ENCODE peak calls at places on chromosome 18, in seven cellular contexts. One of them, this sample, is unnamed.

GRCh38 chr18:7576685-7577084 is 9.6 kb downstream of the PTPRM start:
- DNase-seq in fibroblast of the aortic adventitia: peak; percentile 36
- DNase-seq in BE2C: no peak
- DNase-seq in AG04450: no peak
- DNase-seq in CD4-positive, CD25-positive, alpha-beta regulatory T cell: no peak
- DNase-seq in CD8-positive, alpha-beta memory T cell: no peak
- DNase-seq in HCT116: no peak
- DNase-seq in this sample: no peak

GRCh38 chr18:45384137-45384998 is 230.9 kb upstream of the SLC14A2 start:
- DNase-seq in fibroblast of the aortic adventitia: peak; percentile 58
- DNase-seq in BE2C: peak; percentile 28
- DNase-seq in AG04450: no peak
- DNase-seq in CD4-positive, CD25-positive, alpha-beta regulatory T cell: peak; percentile 53
- DNase-seq in CD8-positive, alpha-beta memory T cell: no peak
- DNase-seq in HCT116: peak; percentile 16
- DNase-seq in this sample: peak; percentile 61

GRCh38 chr18:5979971-5980457 is 84.7 kb upstream of the TMEM200C start:
- DNase-seq in fibroblast of the aortic adventitia: no peak
- DNase-seq in BE2C: no peak
- DNase-seq in AG04450: no peak
- DNase-seq in CD4-positive, CD25-positive, alpha-beta regulatory T cell: peak; percentile 2
- DNase-seq in CD8-positive, alpha-beta memory T cell: no peak
- DNase-seq in HCT116: no peak
- DNase-seq in this sample: no peak

GRCh38 chr18:9109523-9109922 is 7.0 kb downstream of the NDUFV2 start:
- DNase-seq in fibroblast of the aortic adventitia: peak; percentile 71
- DNase-seq in BE2C: no peak
- DNase-seq in AG04450: no peak
- DNase-seq in CD4-positive, CD25-positive, alpha-beta regulatory T cell: no peak
- DNase-seq in CD8-positive, alpha-beta memory T cell: no peak
- DNase-seq in HCT116: no peak
- DNase-seq in this sample: no peak

GRCh38 chr18:68454511-68455228 is 260.2 kb downstream of the TMX3 start:
- DNase-seq in fibroblast of the aortic adventitia: peak; percentile 82
- DNase-seq in BE2C: no peak
- DNase-seq in AG04450: peak; percentile 38
- DNase-seq in CD4-positive, CD25-positive, alpha-beta regulatory T cell: no peak
- DNase-seq in CD8-positive, alpha-beta memory T cell: no peak
- DNase-seq in HCT116: no peak
- DNase-seq in this sample: no peak

GRCh38 chr18:519019-519879 is 18.7 kb upstream of the COLEC12 start:
- DNase-seq in fibroblast of the aortic adventitia: peak; percentile 76
- DNase-seq in BE2C: no peak
- DNase-seq in AG04450: peak; percentile 29
- DNase-seq in CD4-positive, CD25-positive, alpha-beta regulatory T cell: no peak
- DNase-seq in CD8-positive, alpha-beta memory T cell: no peak
- DNase-seq in HCT116: no peak
- DNase-seq in this sample: peak; percentile 74

GRCh38 chr18:54787098-54787497 is 41.2 kb upstream of the RAB27B start:
- DNase-seq in fibroblast of the aortic adventitia: no peak
- DNase-seq in BE2C: no peak
- DNase-seq in AG04450: no peak
- DNase-seq in CD4-positive, CD25-positive, alpha-beta regulatory T cell: no peak
- DNase-seq in CD8-positive, alpha-beta memory T cell: no peak
- DNase-seq in HCT116: no peak
- DNase-seq in this sample: no peak

GRCh38 chr18:27763936-27764335 is 413.0 kb downstream of the CDH2 start:
- DNase-seq in fibroblast of the aortic adventitia: no peak
- DNase-seq in BE2C: no peak
- DNase-seq in AG04450: no peak
- DNase-seq in CD4-positive, CD25-positive, alpha-beta regulatory T cell: no peak
- DNase-seq in CD8-positive, alpha-beta memory T cell: no peak
- DNase-seq in HCT116: no peak
- DNase-seq in this sample: no peak

GRCh38 chr18:13520741-13521140 is 205.6 kb downstream of the FAM210A start:
- DNase-seq in fibroblast of the aortic adventitia: no peak
- DNase-seq in BE2C: no peak
- DNase-seq in AG04450: no peak
- DNase-seq in CD4-positive, CD25-positive, alpha-beta regulatory T cell: no peak
- DNase-seq in CD8-positive, alpha-beta memory T cell: no peak
- DNase-seq in HCT116: no peak
- DNase-seq in this sample: no peak
- H3K4me3 ChIP-seq in fibroblast of the aortic adventitia: no peak overlapping the region
- H3K4me3 ChIP-seq in BE2C: no peak overlapping the region
- H3K4me3 ChIP-seq in AG04450: no peak overlapping the region
- H3K4me3 ChIP-seq in CD4-positive, CD25-positive, alpha-beta regulatory T cell: no peak overlapping the region
- H3K4me3 ChIP-seq in CD8-positive, alpha-beta memory T cell: no peak overlapping the region
- H3K4me3 ChIP-seq in HCT116: no peak overlapping the region
- H3K4me3 ChIP-seq in this sample: no peak overlapping the region

DNA sequence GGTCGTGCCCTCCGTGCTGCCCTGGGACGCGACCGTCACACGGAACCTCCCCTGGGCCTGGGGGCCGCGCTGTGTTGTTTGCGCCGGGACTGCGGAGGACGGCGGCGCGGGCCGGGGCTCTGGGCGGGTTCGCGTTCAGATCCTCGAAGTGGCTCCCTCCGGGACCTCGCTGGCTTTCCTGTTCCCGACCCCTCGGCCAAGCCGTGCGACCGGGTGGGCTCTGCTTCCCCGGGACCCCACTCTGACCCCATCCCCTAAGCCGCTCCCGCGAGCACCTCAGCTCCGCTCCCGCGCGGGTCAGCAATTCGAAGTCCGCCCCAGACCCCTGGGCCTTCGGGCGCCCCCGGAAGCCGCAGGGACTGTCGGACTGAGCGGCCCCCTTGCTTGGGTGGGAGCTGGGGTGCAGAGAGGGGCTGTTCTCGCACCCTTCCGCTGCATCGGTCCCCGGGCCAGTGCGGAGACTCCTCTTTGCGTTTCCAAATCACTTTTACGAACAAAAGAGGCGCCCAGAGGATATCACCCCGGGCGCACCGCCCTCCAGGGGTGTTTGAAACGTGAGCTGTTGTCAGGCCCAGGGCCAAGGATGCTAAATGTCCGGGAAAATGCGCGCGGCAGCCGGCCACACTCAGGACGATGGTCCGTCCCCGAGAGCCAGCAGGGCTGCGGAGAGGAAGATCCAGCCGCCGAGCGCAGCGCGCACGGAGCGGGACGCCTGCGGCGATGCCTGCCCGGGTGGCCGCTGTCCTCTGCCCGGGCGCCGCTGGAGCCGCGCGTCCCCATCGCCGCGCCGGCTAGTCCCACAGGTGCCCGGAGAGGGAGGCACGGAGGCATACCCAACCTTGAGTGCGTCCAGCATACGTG is 73.5 kb downstream of the ZCCHC2 start:
- DNase-seq in fibroblast of the aortic adventitia: no peak
- DNase-seq in BE2C: no peak
- DNase-seq in AG04450: no peak
- DNase-seq in CD4-positive, CD25-positive, alpha-beta regulatory T cell: peak; percentile 26
- DNase-seq in CD8-positive, alpha-beta memory T cell: no peak
- DNase-seq in HCT116: no peak
- DNase-seq in this sample: no peak
- H3K4me3 ChIP-seq in fibroblast of the aortic adventitia: peak overlapping the region; percentile 39
- H3K4me3 ChIP-seq in BE2C: no peak overlapping the region
- H3K4me3 ChIP-seq in AG04450: peak overlapping the region; percentile 32
- H3K4me3 ChIP-seq in CD4-positive, CD25-positive, alpha-beta regulatory T cell: no peak overlapping the region
- H3K4me3 ChIP-seq in CD8-positive, alpha-beta memory T cell: no peak overlapping the region
- H3K4me3 ChIP-seq in HCT116: no peak overlapping the region
- H3K4me3 ChIP-seq in this sample: no peak overlapping the region

GRCh38 chr18:69885381-69885780 is 62.3 kb downstream of the CD226 start:
- DNase-seq in fibroblast of the aortic adventitia: no peak
- DNase-seq in BE2C: no peak
- DNase-seq in AG04450: no peak
- DNase-seq in CD4-positive, CD25-positive, alpha-beta regulatory T cell: no peak
- DNase-seq in CD8-positive, alpha-beta memory T cell: no peak
- DNase-seq in HCT116: no peak
- DNase-seq in this sample: no peak

GRCh38 chr18:69885841-69886531 is 61.7 kb downstream of the CD226 start:
- DNase-seq in fibroblast of the aortic adventitia: no peak
- DNase-seq in BE2C: no peak
- DNase-seq in AG04450: no peak
- DNase-seq in CD4-positive, CD25-positive, alpha-beta regulatory T cell: peak; percentile 81
- DNase-seq in CD8-positive, alpha-beta memory T cell: peak; percentile 14
- DNase-seq in HCT116: no peak
- DNase-seq in this sample: no peak

GRCh38 chr18:69883781-69884180 is 63.9 kb downstream of the CD226 start:
- DNase-seq in fibroblast of the aortic adventitia: no peak
- DNase-seq in BE2C: no peak
- DNase-seq in AG04450: no peak
- DNase-seq in CD4-positive, CD25-positive, alpha-beta regulatory T cell: no peak
- DNase-seq in CD8-positive, alpha-beta memory T cell: no peak
- DNase-seq in HCT116: no peak
- DNase-seq in this sample: no peak

GRCh38 chr18:69880083-69880482 is 67.6 kb downstream of the CD226 start:
- DNase-seq in fibroblast of the aortic adventitia: no peak
- DNase-seq in BE2C: no peak
- DNase-seq in AG04450: no peak
- DNase-seq in CD4-positive, CD25-positive, alpha-beta regulatory T cell: no peak
- DNase-seq in CD8-positive, alpha-beta memory T cell: no peak
- DNase-seq in HCT116: no peak
- DNase-seq in this sample: no peak

GRCh38 chr18:69882965-69883668 is 64.6 kb downstream of the CD226 start:
- DNase-seq in fibroblast of the aortic adventitia: no peak
- DNase-seq in BE2C: no peak
- DNase-seq in AG04450: no peak
- DNase-seq in CD4-positive, CD25-positive, alpha-beta regulatory T cell: no peak
- DNase-seq in CD8-positive, alpha-beta memory T cell: no peak
- DNase-seq in HCT116: no peak
- DNase-seq in this sample: no peak
- H3K4me3 ChIP-seq in fibroblast of the aortic adventitia: no peak overlapping the region
- H3K4me3 ChIP-seq in BE2C: no peak overlapping the region
- H3K4me3 ChIP-seq in AG04450: no peak overlapping the region
- H3K4me3 ChIP-seq in CD4-positive, CD25-positive, alpha-beta regulatory T cell: no peak overlapping the region
- H3K4me3 ChIP-seq in CD8-positive, alpha-beta memory T cell: no peak overlapping the region
- H3K4me3 ChIP-seq in HCT116: no peak overlapping the region
- H3K4me3 ChIP-seq in this sample: no peak overlapping the region

GRCh38 chr18:57833441-57834101 is 30.5 kb upstream of the ATP8B1 start:
- DNase-seq in fibroblast of the aortic adventitia: peak; percentile 57
- DNase-seq in BE2C: no peak
- DNase-seq in AG04450: no peak
- DNase-seq in CD4-positive, CD25-positive, alpha-beta regulatory T cell: peak; percentile 29
- DNase-seq in CD8-positive, alpha-beta memory T cell: no peak
- DNase-seq in HCT116: no peak
- DNase-seq in this sample: no peak
- H3K4me3 ChIP-seq in fibroblast of the aortic adventitia: no peak overlapping the region
- H3K4me3 ChIP-seq in BE2C: no peak overlapping the region
- H3K4me3 ChIP-seq in AG04450: no peak overlapping the region
- H3K4me3 ChIP-seq in CD4-positive, CD25-positive, alpha-beta regulatory T cell: peak overlapping the region; percentile 76
- H3K4me3 ChIP-seq in CD8-positive, alpha-beta memory T cell: peak overlapping the region; percentile 49
- H3K4me3 ChIP-seq in HCT116: no peak overlapping the region
- H3K4me3 ChIP-seq in this sample: no peak overlapping the region

GRCh38 chr18:23451011-23451410 is 2.1 kb upstream of the RIOK3 start:
- DNase-seq in fibroblast of the aortic adventitia: no peak
- DNase-seq in BE2C: no peak
- DNase-seq in AG04450: no peak
- DNase-seq in CD4-positive, CD25-positive, alpha-beta regulatory T cell: no peak
- DNase-seq in CD8-positive, alpha-beta memory T cell: no peak
- DNase-seq in HCT116: no peak
- DNase-seq in this sample: no peak

GRCh38 chr18:23451491-23451890 is 1.6 kb upstream of the RIOK3 start:
- DNase-seq in fibroblast of the aortic adventitia: no peak
- DNase-seq in BE2C: no peak
- DNase-seq in AG04450: no peak
- DNase-seq in CD4-positive, CD25-positive, alpha-beta regulatory T cell: no peak
- DNase-seq in CD8-positive, alpha-beta memory T cell: no peak
- DNase-seq in HCT116: no peak
- DNase-seq in this sample: no peak

GRCh38 chr18:23452728-23453656 is at the start of gene RIOK3:
- DNase-seq in fibroblast of the aortic adventitia: peak; percentile 89
- DNase-seq in BE2C: peak; percentile 91
- DNase-seq in AG04450: peak; percentile 71
- DNase-seq in CD4-positive, CD25-positive, alpha-beta regulatory T cell: peak; percentile 96
- DNase-seq in CD8-positive, alpha-beta memory T cell: peak; percentile 82
- DNase-seq in HCT116: peak; percentile 95
- DNase-seq in this sample: peak; percentile 98

GRCh38 chr18:23453657-23454011 is 547 bp downstream of the RIOK3 start:
- DNase-seq in fibroblast of the aortic adventitia: peak; percentile 73
- DNase-seq in BE2C: no peak
- DNase-seq in AG04450: no peak
- DNase-seq in CD4-positive, CD25-positive, alpha-beta regulatory T cell: peak; percentile 47
- DNase-seq in CD8-positive, alpha-beta memory T cell: no peak
- DNase-seq in HCT116: no peak
- DNase-seq in this sample: peak; percentile 17

DNA sequence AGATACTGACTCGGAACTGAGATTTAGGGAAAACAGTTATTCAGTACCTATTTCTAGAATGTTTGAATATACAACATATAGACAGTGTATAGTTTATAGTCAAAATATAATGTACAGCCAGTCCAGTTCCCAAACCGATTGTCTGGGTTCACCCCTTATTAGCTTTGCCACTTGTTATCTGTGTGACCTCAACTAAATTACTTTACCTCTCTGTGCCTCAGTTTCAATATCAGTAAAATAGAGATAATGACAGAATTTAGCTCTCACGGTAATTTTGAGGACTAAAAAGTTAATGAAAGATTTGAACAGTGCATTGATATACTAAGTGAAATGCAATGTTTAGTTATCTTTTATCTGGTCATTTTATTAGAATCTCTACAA is 750 bp upstream of the RIOK3 start:
- DNase-seq in fibroblast of the aortic adventitia: no peak
- DNase-seq in BE2C: no peak
- DNase-seq in AG04450: no peak
- DNase-seq in CD4-positive, CD25-positive, alpha-beta regulatory T cell: no peak
- DNase-seq in CD8-positive, alpha-beta memory T cell: no peak
- DNase-seq in HCT116: no peak
- DNase-seq in this sample: no peak
- H3K4me3 ChIP-seq in fibroblast of the aortic adventitia: peak overlapping the region; percentile 99
- H3K4me3 ChIP-seq in BE2C: peak overlapping the region; percentile 89
- H3K4me3 ChIP-seq in AG04450: peak overlapping the region; percentile 98
- H3K4me3 ChIP-seq in CD4-positive, CD25-positive, alpha-beta regulatory T cell: peak overlapping the region; percentile 96
- H3K4me3 ChIP-seq in CD8-positive, alpha-beta memory T cell: peak overlapping the region; percentile 86
- H3K4me3 ChIP-seq in HCT116: peak overlapping the region; percentile 85
- H3K4me3 ChIP-seq in this sample: peak overlapping the region; percentile 100

GRCh38 chr18:48832961-48833700 is 117.6 kb downstream of the SMAD7 start:
- DNase-seq in fibroblast of the aortic adventitia: peak; percentile 76
- DNase-seq in BE2C: no peak
- DNase-seq in AG04450: no peak
- DNase-seq in CD4-positive, CD25-positive, alpha-beta regulatory T cell: peak; percentile 15
- DNase-seq in CD8-positive, alpha-beta memory T cell: no peak
- DNase-seq in HCT116: peak; percentile 84
- DNase-seq in this sample: peak; percentile 73

GRCh38 chr18:48834421-48835011 is 116.2 kb downstream of the SMAD7 start:
- DNase-seq in fibroblast of the aortic adventitia: peak; percentile 86
- DNase-seq in BE2C: peak; percentile 40
- DNase-seq in AG04450: peak; percentile 78
- DNase-seq in CD4-positive, CD25-positive, alpha-beta regulatory T cell: peak; percentile 83
- DNase-seq in CD8-positive, alpha-beta memory T cell: peak; percentile 69
- DNase-seq in HCT116: peak; percentile 74
- DNase-seq in this sample: peak; percentile 77

GRCh38 chr18:48835119-48835518 is 115.6 kb downstream of the SMAD7 start:
- DNase-seq in fibroblast of the aortic adventitia: no peak
- DNase-seq in BE2C: no peak
- DNase-seq in AG04450: no peak
- DNase-seq in CD4-positive, CD25-positive, alpha-beta regulatory T cell: peak; percentile 15
- DNase-seq in CD8-positive, alpha-beta memory T cell: no peak
- DNase-seq in HCT116: no peak
- DNase-seq in this sample: no peak

GRCh38 chr18:48835745-48836191 is 115.0 kb downstream of the SMAD7 start:
- DNase-seq in fibroblast of the aortic adventitia: no peak
- DNase-seq in BE2C: no peak
- DNase-seq in AG04450: no peak
- DNase-seq in CD4-positive, CD25-positive, alpha-beta regulatory T cell: no peak
- DNase-seq in CD8-positive, alpha-beta memory T cell: no peak
- DNase-seq in HCT116: no peak
- DNase-seq in this sample: no peak

GRCh38 chr18:48833701-48834394 is 116.9 kb downstream of the SMAD7 start:
- DNase-seq in fibroblast of the aortic adventitia: no peak
- DNase-seq in BE2C: no peak
- DNase-seq in AG04450: no peak
- DNase-seq in CD4-positive, CD25-positive, alpha-beta regulatory T cell: peak; percentile 90
- DNase-seq in CD8-positive, alpha-beta memory T cell: peak; percentile 62
- DNase-seq in HCT116: no peak
- DNase-seq in this sample: no peak
- H3K4me3 ChIP-seq in fibroblast of the aortic adventitia: no peak overlapping the region
- H3K4me3 ChIP-seq in BE2C: no peak overlapping the region
- H3K4me3 ChIP-seq in AG04450: no peak overlapping the region
- H3K4me3 ChIP-seq in CD4-positive, CD25-positive, alpha-beta regulatory T cell: peak overlapping the region; percentile 74
- H3K4me3 ChIP-seq in CD8-positive, alpha-beta memory T cell: peak overlapping the region; percentile 54
- H3K4me3 ChIP-seq in HCT116: peak overlapping the region; percentile 32
- H3K4me3 ChIP-seq in this sample: no peak overlapping the region

This sample was measured in HL-60.